ENCODE peak calls at places on chromosomes 11 and 22, in nine cellular contexts. G, C, P, J, S, R, K, D and B are unnamed samples. For H3K36me3 and H3K9me3, the result is how much of the 10 kb centered on the place peaks cover.

GRCh38 chr11:122843281-122844150 is 5.2 kb downstream of the CRTAM start:
- DNase-seq in G (no peak), C (no peak), P (no peak), J (no peak), S (no peak), R (no peak), K (no peak), D (no peak), B (no peak)

GRCh38 chr11:56705784-56706396 is 7.0 kb downstream of the OR9G1 start:
- DNase-seq in G (no peak), C (no peak), P (no peak), J (no peak), S (no peak), R (no peak), K (no peak), D (no peak), B (no peak)

GRCh38 chr11:72924568-72925190 is 110.5 kb downstream of the ATG16L2 start:
- DNase-seq in G (no peak), C (no peak), P (no peak), J (no peak), S (no peak), R (no peak), K (no peak), D (no peak), B (no peak)

GRCh38 chr11:1234771-1235614 is 12.1 kb downstream of the MUC5B start:
- DNase-seq in G (no peak), C (peak), P (peak), J (no peak), S (no peak), R (no peak), K (peak), D (peak), B (no peak)

GRCh38 chr11:75554258-75555022 is 7.6 kb upstream of the SERPINH1 start:
- DNase-seq in G (peak), C (peak), P (peak), J (peak), S (peak), R (peak), K (peak), D (peak), B (peak)

GRCh38 chr11:35036642-35037041 is 102.3 kb upstream of the CD44 start:
- DNase-seq in G (no peak), C (no peak), P (no peak), J (no peak), S (no peak), R (no peak), K (no peak), D (no peak), B (no peak)

GRCh38 chr11:133835258-133836075 is 9.8 kb downstream of the SPATA19 start:
- DNase-seq in G (no peak), C (no peak), P (peak), J (no peak), S (peak), R (peak), K (no peak), D (no peak), B (no peak)

GRCh38 chr11:121467965-121468364 is 15.2 kb upstream of the SORL1-AS1 start:
- DNase-seq in G (no peak), C (no peak), P (no peak), J (no peak), S (peak), R (peak), K (no peak), D (no peak), B (no peak)

GRCh38 chr22:40156001-40156516 is 21.7 kb upstream of the TNRC6B start:
- DNase-seq in G (no peak), C (no peak), P (peak), J (peak), S (peak), R (peak), K (peak), D (peak), B (peak)

GRCh38 chr11:36007127-36007824 is 63.4 kb downstream of the LDLRAD3 start:
- DNase-seq in G (no peak), C (no peak), P (no peak), J (no peak), S (no peak), R (no peak), K (no peak), D (no peak), B (no peak)

GRCh38 chr11:46741600-46742484 is 22.8 kb downstream of the F2 start:
- DNase-seq in G (no peak), C (no peak), P (no peak), J (no peak), S (no peak), R (no peak), K (no peak), D (no peak), B (no peak)

GRCh38 chr11:62217191-62217748 is 8.8 kb downstream of the SCGB2A1 start:
- DNase-seq in G (no peak), C (no peak), P (no peak), J (no peak), S (no peak), R (no peak), K (no peak), D (no peak), B (no peak)

GRCh38 chr11:62889484-62890437 is 9.1 kb downstream of the SLC3A2 start:
- DNase-seq in G (no peak), C (peak), P (no peak), J (no peak), S (no peak), R (no peak), K (no peak), D (peak), B (no peak)

GRCh38 chr22:33112606-33113005 is 54.4 kb upstream of the SYN3 start:
- DNase-seq in G (no peak), C (no peak), P (no peak), J (no peak), S (no peak), R (no peak), K (no peak), D (no peak), B (no peak)

DNA sequence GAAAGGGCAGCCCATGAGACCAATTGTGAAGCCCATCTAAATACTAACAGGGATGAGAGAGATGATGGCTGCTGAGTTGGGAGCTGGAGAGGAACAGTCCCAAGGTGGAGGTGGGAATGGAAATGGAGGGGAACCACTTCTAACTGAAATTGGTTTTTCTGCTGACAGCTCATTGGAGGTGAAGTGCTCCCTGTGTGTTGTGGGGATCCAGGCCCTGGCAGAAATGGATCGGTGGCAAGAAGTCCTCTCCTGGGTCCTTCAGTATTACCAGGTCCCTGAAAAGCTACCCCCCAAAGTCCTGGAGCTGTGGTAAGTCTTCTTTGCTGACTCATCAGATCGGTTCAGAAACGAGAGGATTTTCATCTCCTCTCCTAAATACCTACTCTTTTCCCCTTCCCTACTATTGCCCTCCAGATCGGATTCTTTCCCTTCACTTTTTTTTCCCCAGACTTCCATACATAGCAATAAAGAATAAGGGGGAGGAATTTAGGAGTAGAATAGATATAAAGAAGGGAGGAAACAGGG is 2.0 kb downstream of the PEX26 start:
- DNase-seq in G (no peak), C (no peak), P (no peak), J (no peak), S (no peak), R (no peak), K (no peak), D (no peak), B (no peak)
- H3K36me3 ChIP-seq in G (under half), C (under half), P (under half), J (half or more), S (half or more), R (under half), K (under half), D (under half), B (under half)

GRCh38 chr22:47207387-47207786 is 444.9 kb downstream of the TBC1D22A start:
- DNase-seq in G (no peak), C (no peak), P (no peak), J (peak), S (peak), R (no peak), K (no peak), D (no peak), B (no peak)

GRCh38 chr22:47205081-47205491 is 442.6 kb downstream of the TBC1D22A start:
- DNase-seq in G (no peak), C (no peak), P (no peak), J (peak), S (no peak), R (no peak), K (no peak), D (no peak), B (no peak)

GRCh38 chr22:47205562-47205961 is 443.1 kb downstream of the TBC1D22A start:
- DNase-seq in G (no peak), C (no peak), P (no peak), J (peak), S (no peak), R (no peak), K (no peak), D (no peak), B (no peak)

GRCh38 chr22:47206819-47207218 is 444.4 kb downstream of the TBC1D22A start:
- DNase-seq in G (no peak), C (peak), P (no peak), J (peak), S (no peak), R (no peak), K (no peak), D (no peak), B (no peak)

GRCh38 chr22:47206185-47206584 is 443.7 kb downstream of the TBC1D22A start:
- DNase-seq in G (no peak), C (no peak), P (no peak), J (no peak), S (no peak), R (no peak), K (no peak), D (no peak), B (no peak)
- H3K9me3 ChIP-seq in G (under half), C (under half), P (under half), J (under half), S (under half), R (under half), K (under half), D (under half), B (under half)

GRCh38 chr11:77322926-77323590 is 21.6 kb upstream of the GDPD4 start:
- DNase-seq in G (no peak), C (no peak), P (no peak), J (no peak), S (no peak), R (no peak), K (no peak), D (no peak), B (no peak)
- TF ChIP-seq POLR2A in G (no peak), C (no peak), P (no peak), J (no peak), S (no peak), R (no peak), K (no peak), D (no peak), B (no peak)

DNA sequence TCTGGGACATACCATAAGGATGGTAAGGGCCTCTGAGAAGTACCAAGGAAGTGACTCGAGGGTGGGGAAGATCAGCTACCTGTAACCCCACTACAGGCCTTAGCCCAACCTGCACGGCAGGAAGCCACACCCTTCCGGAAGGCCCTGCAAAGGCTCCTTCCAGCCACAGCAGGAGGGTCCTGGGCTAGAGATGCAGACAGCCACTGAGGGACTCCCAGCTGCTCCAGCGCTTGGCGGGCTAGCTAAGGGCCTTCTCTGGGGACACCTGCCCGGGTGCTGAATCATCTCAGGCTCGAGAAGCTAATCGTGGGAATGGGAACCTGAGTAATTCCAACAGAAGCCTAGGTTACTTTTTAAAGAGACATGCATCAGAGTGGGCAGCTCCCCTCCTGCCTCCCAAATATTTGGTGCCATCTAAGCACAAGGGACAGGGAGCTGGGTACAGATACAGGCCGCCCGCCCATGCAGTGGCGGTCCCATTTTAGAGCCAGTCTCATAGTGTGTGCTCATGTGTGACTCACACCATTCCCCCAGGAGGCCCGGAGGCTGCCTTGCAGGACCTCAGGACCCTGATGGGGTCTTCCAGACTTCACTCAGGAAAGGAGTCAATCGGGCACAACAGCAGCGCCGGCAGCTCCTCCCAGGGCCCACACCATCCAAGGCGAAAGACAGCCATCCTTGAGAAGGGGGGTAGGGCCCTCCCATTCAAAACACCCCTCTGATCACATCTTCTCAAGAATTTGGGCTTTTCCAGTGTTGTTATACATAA is 8.0 kb downstream of the MYH9 start:
- DNase-seq in G (no peak), C (no peak), P (peak), J (no peak), S (no peak), R (no peak), K (no peak), D (no peak), B (peak)
- H3K36me3 ChIP-seq in G (under half), C (under half), P (under half), J (under half), S (half or more), R (under half), K (under half), D (under half), B (under half)

GRCh38 chr22:48880749-48881148 is 946.9 kb downstream of the BRD1 start:
- DNase-seq in G (no peak), C (no peak), P (no peak), J (no peak), S (peak), R (no peak), K (no peak), D (no peak), B (no peak)
- H3K9me3 ChIP-seq in G (under half), C (under half), P (under half), J (under half), S (under half), R (under half), K (under half), D (under half), B (under half)

GRCh38 chr22:21449531-21450319 is 17.5 kb upstream of the TMEM191C start:
- DNase-seq in G (peak), C (no peak), P (peak), J (peak), S (peak), R (peak), K (no peak), D (no peak), B (no peak)
- TF ChIP-seq POLR2A in G (no peak), C (no peak), P (no peak), J (no peak), S (no peak), R (no peak), K (no peak), D (no peak), B (no peak)

DNA sequence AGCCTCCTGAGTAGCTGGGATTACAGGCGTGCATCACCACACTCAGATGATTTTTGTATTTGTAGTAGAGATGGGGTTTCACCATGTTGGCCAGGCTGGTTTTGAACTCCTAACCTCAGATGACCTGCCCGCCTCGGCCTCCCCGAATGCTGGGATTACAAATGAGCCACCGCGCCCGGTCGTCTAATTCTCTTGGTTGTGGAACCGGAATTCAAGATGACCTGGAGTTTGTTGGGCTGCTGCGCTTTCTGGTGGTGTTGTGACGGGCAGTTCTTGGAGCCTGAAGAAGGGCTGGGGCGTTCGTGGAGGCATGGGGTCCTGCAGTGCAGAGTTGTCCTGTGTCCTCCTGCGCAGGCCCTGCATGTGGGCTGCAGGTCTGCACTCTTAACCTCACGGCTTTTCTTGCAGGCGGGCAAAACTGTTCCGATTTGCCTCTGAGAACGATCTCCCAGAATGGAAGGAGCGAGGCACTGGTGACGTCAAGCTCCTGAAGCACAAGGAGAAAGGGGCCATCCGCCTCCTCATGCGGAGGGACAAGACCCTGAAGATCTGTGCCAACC is 4.9 kb upstream of the TRMT2A start:
- DNase-seq in G (no peak), C (no peak), P (no peak), J (no peak), S (no peak), R (no peak), K (no peak), D (no peak), B (no peak)
- H3K36me3 ChIP-seq in G (under half), C (under half), P (under half), J (half or more), S (half or more), R (under half), K (under half), D (under half), B (under half)